ENCODE peak calls at places on chromosome 1, in nine cellular contexts. One of them, this sample, is unnamed.

GRCh38 chr1:94115254-94115899 is 5.6 kb downstream of the ABCA4 start:
- DNase-seq in cardiac muscle cell: no peak
- DNase-seq in upper lobe of right lung: no peak
- DNase-seq in lower lobe of right lung: no peak
- DNase-seq in IMR-90: no peak
- DNase-seq in fibroblast of lung: no peak
- DNase-seq in body of pancreas: no peak
- DNase-seq in epithelial cell of esophagus: no peak
- DNase-seq in astrocyte of the cerebellum: no peak
- DNase-seq in this sample: no peak

GRCh38 chr1:60895167-60896124 is 186.9 kb upstream of the NFIA start:
- DNase-seq in cardiac muscle cell: no peak
- DNase-seq in upper lobe of right lung: no peak
- DNase-seq in lower lobe of right lung: no peak
- DNase-seq in IMR-90: no peak
- DNase-seq in fibroblast of lung: no peak
- DNase-seq in body of pancreas: no peak
- DNase-seq in epithelial cell of esophagus: no peak
- DNase-seq in astrocyte of the cerebellum: peak
- DNase-seq in this sample: no peak

GRCh38 chr1:51518730-51519047 is 377 bp downstream of the EPS15 start:
- DNase-seq in cardiac muscle cell: no peak
- DNase-seq in upper lobe of right lung: peak
- DNase-seq in lower lobe of right lung: peak
- DNase-seq in IMR-90: peak
- DNase-seq in fibroblast of lung: no peak
- DNase-seq in body of pancreas: peak
- DNase-seq in epithelial cell of esophagus: peak
- DNase-seq in astrocyte of the cerebellum: no peak
- DNase-seq in this sample: no peak

GRCh38 chr1:161206411-161207140 is 4.4 kb downstream of the NDUFS2 start:
- DNase-seq in cardiac muscle cell: no peak
- DNase-seq in upper lobe of right lung: no peak
- DNase-seq in lower lobe of right lung: no peak
- DNase-seq in IMR-90: peak
- DNase-seq in fibroblast of lung: peak
- DNase-seq in body of pancreas: no peak
- DNase-seq in epithelial cell of esophagus: no peak
- DNase-seq in astrocyte of the cerebellum: no peak
- DNase-seq in this sample: no peak

GRCh38 chr1:231600461-231600976 is 26.1 kb upstream of the DISC1 start:
- DNase-seq in cardiac muscle cell: no peak
- DNase-seq in upper lobe of right lung: no peak
- DNase-seq in lower lobe of right lung: no peak
- DNase-seq in IMR-90: peak
- DNase-seq in fibroblast of lung: peak
- DNase-seq in body of pancreas: no peak
- DNase-seq in epithelial cell of esophagus: no peak
- DNase-seq in astrocyte of the cerebellum: no peak
- DNase-seq in this sample: no peak

GRCh38 chr1:54624466-54625464 is 1.4 kb upstream of the FAM151A start:
- DNase-seq in cardiac muscle cell: no peak
- DNase-seq in upper lobe of right lung: no peak
- DNase-seq in lower lobe of right lung: no peak
- DNase-seq in IMR-90: no peak
- DNase-seq in fibroblast of lung: no peak
- DNase-seq in body of pancreas: no peak
- DNase-seq in epithelial cell of esophagus: no peak
- DNase-seq in astrocyte of the cerebellum: no peak
- DNase-seq in this sample: no peak

GRCh38 chr1:103129796-103130195 is 21.5 kb upstream of the COL11A1 start:
- DNase-seq in cardiac muscle cell: no peak
- DNase-seq in upper lobe of right lung: no peak
- DNase-seq in lower lobe of right lung: no peak
- DNase-seq in IMR-90: no peak
- DNase-seq in fibroblast of lung: no peak
- DNase-seq in body of pancreas: no peak
- DNase-seq in epithelial cell of esophagus: no peak
- DNase-seq in astrocyte of the cerebellum: no peak
- DNase-seq in this sample: no peak

GRCh38 chr1:73452522-73452921 is 745.5 kb downstream of the LRRIQ3 start:
- DNase-seq in cardiac muscle cell: no peak
- DNase-seq in upper lobe of right lung: no peak
- DNase-seq in lower lobe of right lung: no peak
- DNase-seq in IMR-90: no peak
- DNase-seq in fibroblast of lung: no peak
- DNase-seq in body of pancreas: no peak
- DNase-seq in epithelial cell of esophagus: peak
- DNase-seq in astrocyte of the cerebellum: no peak
- DNase-seq in this sample: no peak

GRCh38 chr1:26278835-26279597 is 870 bp upstream of the SH3BGRL3 start:
- DNase-seq in cardiac muscle cell: no peak
- DNase-seq in upper lobe of right lung: no peak
- DNase-seq in lower lobe of right lung: no peak
- DNase-seq in IMR-90: peak
- DNase-seq in fibroblast of lung: peak
- DNase-seq in body of pancreas: peak
- DNase-seq in epithelial cell of esophagus: peak
- DNase-seq in astrocyte of the cerebellum: no peak
- DNase-seq in this sample: no peak

GRCh38 chr1:87119741-87120140 is 205.3 kb downstream of the HS2ST1 start:
- DNase-seq in cardiac muscle cell: no peak
- DNase-seq in upper lobe of right lung: no peak
- DNase-seq in lower lobe of right lung: no peak
- DNase-seq in IMR-90: no peak
- DNase-seq in fibroblast of lung: no peak
- DNase-seq in body of pancreas: no peak
- DNase-seq in epithelial cell of esophagus: peak
- DNase-seq in astrocyte of the cerebellum: no peak
- DNase-seq in this sample: no peak

GRCh38 chr1:41282679-41283317 is 40.7 kb upstream of the SCMH1 start:
- DNase-seq in cardiac muscle cell: peak
- DNase-seq in upper lobe of right lung: no peak
- DNase-seq in lower lobe of right lung: no peak
- DNase-seq in IMR-90: peak
- DNase-seq in fibroblast of lung: peak
- DNase-seq in body of pancreas: peak
- DNase-seq in epithelial cell of esophagus: peak
- DNase-seq in astrocyte of the cerebellum: no peak
- DNase-seq in this sample: no peak

GRCh38 chr1:173161510-173162221 is 45.5 kb downstream of the TNFSF4 start:
- DNase-seq in cardiac muscle cell: no peak
- DNase-seq in upper lobe of right lung: no peak
- DNase-seq in lower lobe of right lung: no peak
- DNase-seq in IMR-90: peak
- DNase-seq in fibroblast of lung: peak
- DNase-seq in body of pancreas: no peak
- DNase-seq in epithelial cell of esophagus: peak
- DNase-seq in astrocyte of the cerebellum: peak
- DNase-seq in this sample: peak

GRCh38 chr1:205450448-205450847 is 5.4 kb downstream of the BLACAT1 start:
- DNase-seq in cardiac muscle cell: peak
- DNase-seq in upper lobe of right lung: no peak
- DNase-seq in lower lobe of right lung: no peak
- DNase-seq in IMR-90: no peak
- DNase-seq in fibroblast of lung: no peak
- DNase-seq in body of pancreas: no peak
- DNase-seq in epithelial cell of esophagus: no peak
- DNase-seq in astrocyte of the cerebellum: no peak
- DNase-seq in this sample: no peak

GRCh38 chr1:205448540-205449253 is 7.1 kb downstream of the BLACAT1 start:
- DNase-seq in cardiac muscle cell: no peak
- DNase-seq in upper lobe of right lung: no peak
- DNase-seq in lower lobe of right lung: no peak
- DNase-seq in IMR-90: no peak
- DNase-seq in fibroblast of lung: no peak
- DNase-seq in body of pancreas: no peak
- DNase-seq in epithelial cell of esophagus: peak
- DNase-seq in astrocyte of the cerebellum: no peak
- DNase-seq in this sample: no peak

GRCh38 chr1:205449750-205450443 is 5.9 kb downstream of the BLACAT1 start:
- DNase-seq in cardiac muscle cell: peak
- DNase-seq in upper lobe of right lung: peak
- DNase-seq in lower lobe of right lung: peak
- DNase-seq in IMR-90: peak
- DNase-seq in fibroblast of lung: peak
- DNase-seq in body of pancreas: peak
- DNase-seq in epithelial cell of esophagus: peak
- DNase-seq in astrocyte of the cerebellum: no peak
- DNase-seq in this sample: no peak

GRCh38 chr1:205447457-205448415 is 8.1 kb downstream of the BLACAT1 start:
- DNase-seq in cardiac muscle cell: no peak
- DNase-seq in upper lobe of right lung: no peak
- DNase-seq in lower lobe of right lung: no peak
- DNase-seq in IMR-90: no peak
- DNase-seq in fibroblast of lung: no peak
- DNase-seq in body of pancreas: no peak
- DNase-seq in epithelial cell of esophagus: no peak
- DNase-seq in astrocyte of the cerebellum: no peak
- DNase-seq in this sample: no peak

GRCh38 chr1:205449254-205449749 is 6.5 kb downstream of the BLACAT1 start:
- DNase-seq in cardiac muscle cell: no peak
- DNase-seq in upper lobe of right lung: no peak
- DNase-seq in lower lobe of right lung: no peak
- DNase-seq in IMR-90: no peak
- DNase-seq in fibroblast of lung: no peak
- DNase-seq in body of pancreas: no peak
- DNase-seq in epithelial cell of esophagus: peak
- DNase-seq in astrocyte of the cerebellum: no peak
- DNase-seq in this sample: no peak
- H3K4me3 ChIP-seq in cardiac muscle cell: no peak
- H3K4me3 ChIP-seq in upper lobe of right lung: peak
- H3K4me3 ChIP-seq in lower lobe of right lung: peak
- H3K4me3 ChIP-seq in IMR-90: no peak
- H3K4me3 ChIP-seq in fibroblast of lung: no peak
- H3K4me3 ChIP-seq in body of pancreas: no peak
- H3K4me3 ChIP-seq in epithelial cell of esophagus: peak
- H3K4me3 ChIP-seq in astrocyte of the cerebellum: peak
- H3K4me3 ChIP-seq in this sample: no peak

GRCh38 chr1:152546704-152547103 is 19.9 kb downstream of the LCE3E start:
- DNase-seq in cardiac muscle cell: no peak
- DNase-seq in upper lobe of right lung: no peak
- DNase-seq in lower lobe of right lung: no peak
- DNase-seq in IMR-90: no peak
- DNase-seq in fibroblast of lung: no peak
- DNase-seq in body of pancreas: no peak
- DNase-seq in epithelial cell of esophagus: no peak
- DNase-seq in astrocyte of the cerebellum: no peak
- DNase-seq in this sample: no peak

GRCh38 chr1:152539901-152540300 is 25.6 kb downstream of the CRCT1 start:
- DNase-seq in cardiac muscle cell: no peak
- DNase-seq in upper lobe of right lung: no peak
- DNase-seq in lower lobe of right lung: no peak
- DNase-seq in IMR-90: no peak
- DNase-seq in fibroblast of lung: no peak
- DNase-seq in body of pancreas: no peak
- DNase-seq in epithelial cell of esophagus: no peak
- DNase-seq in astrocyte of the cerebellum: no peak
- DNase-seq in this sample: no peak

GRCh38 chr1:152543808-152544207 is 22.8 kb downstream of the LCE3E start:
- DNase-seq in cardiac muscle cell: no peak
- DNase-seq in upper lobe of right lung: no peak
- DNase-seq in lower lobe of right lung: no peak
- DNase-seq in IMR-90: no peak
- DNase-seq in fibroblast of lung: no peak
- DNase-seq in body of pancreas: no peak
- DNase-seq in epithelial cell of esophagus: peak
- DNase-seq in astrocyte of the cerebellum: no peak
- DNase-seq in this sample: no peak
- TF ChIP-seq CTCF in cardiac muscle cell: no peak
- TF ChIP-seq CTCF in upper lobe of right lung: no peak
- TF ChIP-seq CTCF in lower lobe of right lung: no peak
- TF ChIP-seq CTCF in IMR-90: peak
- TF ChIP-seq CTCF in fibroblast of lung: peak
- TF ChIP-seq CTCF in body of pancreas: no peak
- TF ChIP-seq CTCF in epithelial cell of esophagus: peak
- TF ChIP-seq CTCF in astrocyte of the cerebellum: no peak
- TF ChIP-seq CTCF in this sample: no peak

DNA sequence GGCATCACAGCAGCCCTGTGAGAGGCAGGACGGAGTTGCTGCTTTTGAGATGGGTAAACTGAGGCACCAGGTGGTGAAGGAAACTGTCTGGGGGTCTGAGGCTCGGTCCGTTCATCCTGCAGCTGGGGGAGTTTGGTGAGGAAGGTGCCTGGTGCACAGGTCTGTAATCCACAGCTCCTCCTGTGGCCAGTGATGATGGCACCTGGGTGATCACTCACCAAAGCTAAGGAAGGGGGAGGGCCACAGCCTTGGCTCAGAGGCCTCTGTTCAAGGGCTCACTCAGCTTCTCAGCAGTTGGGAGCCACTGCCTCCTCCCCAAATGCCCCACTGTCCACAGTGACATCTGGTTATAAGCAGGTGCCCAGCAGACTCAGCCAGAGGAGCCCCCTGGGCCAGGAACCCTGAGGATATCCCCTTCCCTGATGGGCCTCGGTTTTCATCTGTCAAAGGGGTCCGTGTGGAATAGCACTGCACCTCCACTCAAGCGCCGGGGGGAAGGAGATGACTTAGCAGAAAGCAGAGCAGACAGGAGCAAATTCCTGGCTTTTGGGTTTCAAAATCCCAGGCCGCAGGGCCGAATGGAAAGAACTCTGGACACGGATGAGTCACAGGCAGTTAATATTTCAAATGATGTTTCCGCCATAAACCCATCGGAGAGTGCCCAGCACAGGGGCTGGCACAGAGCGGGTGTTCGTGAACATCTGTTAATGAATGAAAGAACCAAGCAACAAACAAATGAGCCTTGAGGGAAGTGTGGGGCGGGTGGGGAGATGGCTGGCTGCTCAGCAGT is 82.8 kb downstream of the DMRTB1 start:
- DNase-seq in cardiac muscle cell: peak
- DNase-seq in upper lobe of right lung: peak
- DNase-seq in lower lobe of right lung: peak
- DNase-seq in IMR-90: peak
- DNase-seq in fibroblast of lung: peak
- DNase-seq in body of pancreas: peak
- DNase-seq in epithelial cell of esophagus: peak
- DNase-seq in astrocyte of the cerebellum: peak
- DNase-seq in this sample: peak
- H3K4me3 ChIP-seq in cardiac muscle cell: no peak
- H3K4me3 ChIP-seq in upper lobe of right lung: no peak
- H3K4me3 ChIP-seq in lower lobe of right lung: no peak
- H3K4me3 ChIP-seq in IMR-90: no peak
- H3K4me3 ChIP-seq in fibroblast of lung: no peak
- H3K4me3 ChIP-seq in body of pancreas: no peak
- H3K4me3 ChIP-seq in epithelial cell of esophagus: no peak
- H3K4me3 ChIP-seq in astrocyte of the cerebellum: no peak
- H3K4me3 ChIP-seq in this sample: no peak

GRCh38 chr1:49358036-49358435 is 581.3 kb upstream of the BEND5 start:
- DNase-seq in cardiac muscle cell: no peak
- DNase-seq in upper lobe of right lung: no peak
- DNase-seq in lower lobe of right lung: no peak
- DNase-seq in IMR-90: no peak
- DNase-seq in fibroblast of lung: no peak
- DNase-seq in body of pancreas: no peak
- DNase-seq in epithelial cell of esophagus: no peak
- DNase-seq in astrocyte of the cerebellum: no peak
- DNase-seq in this sample: no peak

GRCh38 chr1:49364676-49365075 is 588.0 kb upstream of the BEND5 start:
- DNase-seq in cardiac muscle cell: no peak
- DNase-seq in upper lobe of right lung: no peak
- DNase-seq in lower lobe of right lung: no peak
- DNase-seq in IMR-90: no peak
- DNase-seq in fibroblast of lung: no peak
- DNase-seq in body of pancreas: no peak
- DNase-seq in epithelial cell of esophagus: peak
- DNase-seq in astrocyte of the cerebellum: peak
- DNase-seq in this sample: no peak

GRCh38 chr1:49363628-49364027 is 586.9 kb upstream of the BEND5 start:
- DNase-seq in cardiac muscle cell: no peak
- DNase-seq in upper lobe of right lung: no peak
- DNase-seq in lower lobe of right lung: no peak
- DNase-seq in IMR-90: no peak
- DNase-seq in fibroblast of lung: no peak
- DNase-seq in body of pancreas: no peak
- DNase-seq in epithelial cell of esophagus: no peak
- DNase-seq in astrocyte of the cerebellum: no peak
- DNase-seq in this sample: no peak
- TF ChIP-seq CTCF in cardiac muscle cell: no peak
- TF ChIP-seq CTCF in upper lobe of right lung: no peak
- TF ChIP-seq CTCF in lower lobe of right lung: no peak
- TF ChIP-seq CTCF in IMR-90: no peak
- TF ChIP-seq CTCF in fibroblast of lung: no peak
- TF ChIP-seq CTCF in body of pancreas: no peak
- TF ChIP-seq CTCF in epithelial cell of esophagus: no peak
- TF ChIP-seq CTCF in astrocyte of the cerebellum: no peak
- TF ChIP-seq CTCF in this sample: no peak